ENCODE peak calls at places on chromosomes 12 and 14, in six cellular contexts. E is IMR-90, L is neuronal stem cell, D is H1, N is mesenchymal stem cell, U is H9. Y is an unnamed sample.

GRCh38 chr14:72810201-72810600 is 83.7 kb downstream of the DPF3 start:
- DNase-seq in L (no peak), U (no peak), E (no peak), N (no peak), D (no peak), Y (no peak)

GRCh38 chr12:132316497-132317232 is 12.7 kb downstream of the GALNT9 start:
- DNase-seq in E (no peak), N (no peak), L (no peak), D (no peak), U (no peak), Y (no peak)

GRCh38 chr12:59372971-59373370 is 222.9 kb upstream of the SLC16A7 start:
- DNase-seq in L (no peak), U (peak), N (peak), E (peak), D (no peak), Y (no peak)

GRCh38 chr14:87698496-87698895 is 294.5 kb downstream of the GALC start:
- DNase-seq in N (no peak), L (no peak), E (no peak), D (no peak), U (no peak), Y (no peak)

GRCh38 chr12:14239350-14239934 is 126.0 kb upstream of the ATF7IP start:
- DNase-seq in E (no peak), N (peak), U (peak), L (no peak), D (no peak), Y (peak)

GRCh38 chr12:39619316-39619659 is 315 bp downstream of the ABCD2 start:
- DNase-seq in U (no peak), N (no peak), E (no peak), D (no peak), L (no peak), Y (no peak)

GRCh38 chr12:120252071-120252906 is 13.2 kb downstream of the PXN start:
- DNase-seq in N (no peak), E (no peak), D (no peak), L (no peak), U (no peak), Y (no peak)

GRCh38 chr14:32047791-32048190 is 29.3 kb upstream of the ARHGAP5 start:
- DNase-seq in L (no peak), U (no peak), N (peak), D (no peak), E (no peak), Y (no peak)

GRCh38 chr12:45540661-45541341 is 188.7 kb upstream of the ARID2 start:
- DNase-seq in E (no peak), D (no peak), U (no peak), L (no peak), N (no peak), Y (no peak)

GRCh38 chr12:10070380-10070779 is 28.4 kb downstream of the CLEC1A start:
- DNase-seq in E (no peak), L (no peak), N (no peak), U (no peak), D (no peak), Y (no peak)

GRCh38 chr12:7093486-7093885 is 1.2 kb upstream of the C1R start:
- DNase-seq in D (no peak), U (no peak), N (no peak), L (no peak), E (no peak), Y (no peak)

GRCh38 chr12:98653866-98654493 is 8.9 kb downstream of the APAF1 start:
- DNase-seq in U (no peak), L (peak), D (no peak), N (peak), E (peak), Y (peak)

GRCh38 chr12:99154264-99154982 is 493.1 kb upstream of the GARIN6 start:
- DNase-seq in U (peak), L (no peak), D (no peak), E (no peak), N (no peak), Y (no peak)

GRCh38 chr12:98085360-98085759 is 430.0 kb upstream of the TMPO start:
- DNase-seq in L (no peak), E (no peak), U (no peak), N (peak), D (no peak), Y (peak)

GRCh38 chr12:53643232-53643992 is 17.2 kb upstream of the ATF7 start:
- DNase-seq in D (no peak), U (no peak), E (no peak), L (no peak), N (no peak), Y (no peak)

GRCh38 chr14:69763761-69764510 is 3.0 kb upstream of the SRSF5 start:
- DNase-seq in E (peak), L (no peak), D (no peak), U (no peak), N (peak), Y (no peak)

GRCh38 chr12:109818900-109819500 is 14.2 kb downstream of the TRPV4 start:
- DNase-seq in N (peak), L (no peak), U (no peak), E (peak), D (no peak), Y (peak)

GRCh38 chr14:97453991-97454390 is 656.8 kb downstream of the VRK1 start:
- DNase-seq in N (no peak), E (no peak), D (no peak), U (no peak), L (no peak), Y (peak)

GRCh38 chr14:70838076-70838475 is 28.8 kb upstream of the MAP3K9 start:
- DNase-seq in D (no peak), N (no peak), L (no peak), E (no peak), U (no peak), Y (no peak)

GRCh38 chr14:104551851-104552737 is 27.5 kb upstream of the C14orf180 start:
- DNase-seq in U (no peak), E (no peak), L (no peak), D (no peak), N (no peak), Y (no peak)

GRCh38 chr12:1504304-1505150 is 89.9 kb downstream of the FBXL14 start:
- DNase-seq in U (peak), D (no peak), E (no peak), L (no peak), N (no peak), Y (no peak)

GRCh38 chr12:118206107-118206412 is 70.1 kb downstream of the PEBP1 start:
- DNase-seq in U (no peak), E (no peak), D (no peak), N (peak), L (no peak), Y (no peak)

GRCh38 chr14:56196274-56196673 is 78.1 kb downstream of the PELI2 start:
- DNase-seq in L (no peak), D (no peak), E (peak), U (no peak), N (peak), Y (no peak)

DNA sequence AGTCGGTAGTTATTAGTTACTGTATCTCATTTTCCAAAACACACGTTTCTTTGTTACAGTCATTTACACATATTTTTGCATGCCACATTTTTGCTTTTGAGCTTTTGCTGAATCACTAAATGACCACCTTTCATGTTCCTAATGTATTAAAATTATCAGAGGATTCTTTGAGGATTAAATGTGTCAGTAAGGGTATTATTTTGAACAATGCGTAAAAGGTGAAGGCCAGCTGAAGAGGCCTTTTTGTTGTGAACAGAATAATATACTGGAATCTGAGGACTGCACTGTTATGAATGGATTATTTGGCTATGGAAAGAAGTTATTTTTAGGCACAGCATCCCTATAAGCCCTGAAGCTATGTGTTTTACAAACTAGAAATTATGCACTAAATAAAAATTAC is 138.3 kb downstream of the SRGAP1 start:
- DNase-seq in L (no peak), U (no peak), E (no peak), N (no peak), D (no peak), Y (peak)
- H4K91ac ChIP-seq in L (no peak), U (no peak), E (no peak), N (no peak), D (no peak), Y (no peak)

GRCh38 chr12:92141585-92142244 is 3.9 kb downstream of the BTG1 start:
- DNase-seq in U (no peak), N (peak), L (no peak), E (no peak), D (no peak), Y (no peak)

GRCh38 chr12:92138144-92138543 is 7.5 kb downstream of the BTG1 start:
- DNase-seq in E (no peak), N (peak), D (no peak), U (no peak), L (no peak), Y (no peak)

GRCh38 chr12:92140919-92141536 is 4.6 kb downstream of the BTG1 start:
- DNase-seq in E (no peak), D (no peak), N (peak), U (no peak), L (no peak), Y (no peak)

GRCh38 chr12:92138626-92139025 is 7.0 kb downstream of the BTG1 start:
- DNase-seq in E (no peak), L (no peak), N (no peak), D (no peak), U (no peak), Y (no peak)

DNA sequence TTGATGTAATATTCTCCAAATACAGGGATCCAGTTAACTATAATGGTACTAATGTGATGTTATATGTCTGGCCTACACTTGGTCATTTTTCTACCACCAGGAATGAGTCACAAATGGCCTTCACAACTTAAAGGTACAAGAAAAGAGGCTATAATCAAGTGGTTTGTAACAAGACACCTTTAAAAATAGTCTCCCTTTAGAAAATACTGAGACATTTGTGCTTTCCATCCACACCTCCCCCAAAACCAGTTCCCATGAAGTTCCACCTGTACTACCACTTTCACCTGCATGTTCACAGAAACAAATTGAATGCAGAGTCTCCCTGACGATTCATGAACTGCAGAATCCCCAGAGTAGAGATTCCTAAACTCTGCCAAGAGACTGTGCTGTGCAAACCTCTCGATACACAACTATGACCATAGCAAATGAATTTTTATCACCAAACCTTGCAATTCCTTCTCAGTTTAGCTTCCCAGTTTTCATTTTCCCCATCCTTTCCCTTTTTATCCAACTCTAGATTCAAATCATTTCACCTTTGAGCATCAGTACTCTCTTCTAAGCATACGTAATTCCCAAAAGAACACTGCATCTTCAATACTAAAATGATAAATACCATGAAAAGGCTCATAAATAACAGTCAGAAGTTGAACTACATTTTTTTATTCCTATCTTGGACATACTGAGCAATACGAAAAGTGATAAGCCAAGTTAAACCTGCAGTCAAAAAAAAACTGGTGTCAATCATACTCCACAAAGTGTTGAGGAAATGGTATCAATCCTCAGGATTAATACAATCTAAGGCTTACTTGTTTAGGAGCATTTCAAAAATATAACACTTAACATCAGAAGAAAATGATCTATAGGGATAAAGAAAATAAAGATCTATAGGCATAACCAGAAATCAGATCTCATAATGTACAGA is 5.8 kb downstream of the BTG1 start:
- DNase-seq in U (no peak), E (peak), D (no peak), N (no peak), L (no peak), Y (no peak)
- H3K27ac ChIP-seq in U (no peak), E (peak), D (no peak), N (no peak), L (no peak), Y (no peak)

GRCh38 chr12:107325075-107325474 is 231.7 kb upstream of the CRY1 start:
- DNase-seq in L (no peak), U (no peak), N (no peak), E (no peak), D (no peak), Y (no peak)

GRCh38 chr12:107329569-107330324 is 236.4 kb upstream of the CRY1 start:
- DNase-seq in D (no peak), E (peak), U (no peak), N (peak), L (no peak), Y (peak)

GRCh38 chr12:107327783-107328182 is 234.4 kb upstream of the CRY1 start:
- DNase-seq in D (no peak), N (no peak), U (no peak), E (no peak), L (no peak), Y (no peak)

GRCh38 chr12:107328442-107329133 is 235.2 kb upstream of the CRY1 start:
- DNase-seq in U (no peak), L (no peak), N (peak), E (peak), D (no peak), Y (no peak)

GRCh38 chr12:107326237-107326636 is 232.9 kb upstream of the CRY1 start:
- DNase-seq in L (no peak), U (no peak), N (no peak), E (no peak), D (no peak), Y (no peak)
- H4K91ac ChIP-seq in L (no peak), U (no peak), N (no peak), E (no peak), D (no peak), Y (no peak)

GRCh38 chr12:116551151-116551550 is 8.0 kb upstream of the MAP1LC3B2 start:
- DNase-seq in N (no peak), L (no peak), E (no peak), D (no peak), U (no peak), Y (no peak)
- H3K27ac ChIP-seq in N (no peak), L (no peak), E (no peak), D (no peak), U (no peak), Y (no peak)

DNA sequence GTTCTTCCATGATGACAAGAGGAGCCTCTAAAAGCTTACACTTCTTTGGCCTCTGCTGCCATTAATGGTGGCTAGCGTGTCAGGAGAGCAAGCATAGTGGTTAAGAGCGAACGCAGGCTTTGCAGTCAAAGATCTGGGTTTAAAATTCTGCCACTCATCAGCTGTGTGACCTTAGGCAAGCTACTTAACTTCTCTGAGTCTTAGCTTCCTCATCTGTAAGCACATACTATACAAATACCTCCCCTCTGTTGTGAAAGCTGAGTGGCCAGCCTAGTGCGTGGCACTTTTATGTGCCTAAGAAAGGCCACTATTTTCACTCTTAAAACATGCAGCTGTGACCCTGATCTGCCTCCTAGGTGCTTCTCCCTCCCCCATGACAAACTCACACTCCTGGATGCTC is 11.6 kb downstream of the APPL2 start:
- DNase-seq in D (no peak), E (no peak), L (no peak), U (no peak), N (no peak), Y (peak)
- H4K91ac ChIP-seq in D (no peak), E (no peak), L (no peak), U (no peak), N (peak), Y (no peak)

GRCh38 chr12:27186240-27186839 is 57.7 kb upstream of the STK38L start:
- DNase-seq in U (no peak), D (no peak), E (peak), N (peak), L (no peak), Y (peak)
- H3K27ac ChIP-seq in U (no peak), D (no peak), E (no peak), N (no peak), L (no peak), Y (no peak)

Y was measured in trophoblast cell.